ENCODE peak calls at places on chromosomes 4 and X, in four cellular contexts. One of them, this sample, is unnamed.

GRCh38 chr4:107380836-107381438 is 339.1 kb downstream of the PAPSS1 start:
- DNase-seq in neural crest cell: no peak
- DNase-seq in body of pancreas: no peak
- DNase-seq in caudate nucleus: no peak
- DNase-seq in this sample: no peak

GRCh38 chr4:33407496-33407895 is 2687.3 kb downstream of the PCDH7 start:
- DNase-seq in neural crest cell: no peak
- DNase-seq in body of pancreas: no peak
- DNase-seq in caudate nucleus: no peak
- DNase-seq in this sample: no peak

GRCh38 chr4:177938226-177938625 is 496.0 kb upstream of the AGA start:
- DNase-seq in neural crest cell: no peak
- DNase-seq in body of pancreas: no peak
- DNase-seq in caudate nucleus: no peak
- DNase-seq in this sample: peak

GRCh38 chr4:76984788-76985211 is 35.2 kb downstream of the SEPTIN11 start:
- DNase-seq in neural crest cell: no peak
- DNase-seq in body of pancreas: peak
- DNase-seq in caudate nucleus: no peak
- DNase-seq in this sample: peak

GRCh38 chr4:6267573-6267972 is 2.1 kb upstream of the WFS1 start:
- DNase-seq in neural crest cell: no peak
- DNase-seq in body of pancreas: no peak
- DNase-seq in caudate nucleus: no peak
- DNase-seq in this sample: no peak

GRCh38 chr4:26885912-26886274 is 25.3 kb downstream of the STIM2 start:
- DNase-seq in neural crest cell: no peak
- DNase-seq in body of pancreas: peak
- DNase-seq in caudate nucleus: no peak
- DNase-seq in this sample: no peak

GRCh38 chrX:133881893-133882292 is 103.5 kb downstream of the GPC3 start:
- DNase-seq in neural crest cell: no peak
- DNase-seq in body of pancreas: no peak
- DNase-seq in caudate nucleus: no peak
- DNase-seq in this sample: no peak

GRCh38 chrX:24412637-24413363 is 52.3 kb upstream of the PDK3 start:
- DNase-seq in neural crest cell: no peak
- DNase-seq in body of pancreas: no peak
- DNase-seq in caudate nucleus: no peak
- DNase-seq in this sample: no peak

GRCh38 chr4:146407669-146408084 is 114.1 kb downstream of the SLC10A7 start:
- DNase-seq in neural crest cell: no peak
- DNase-seq in body of pancreas: no peak
- DNase-seq in caudate nucleus: no peak
- DNase-seq in this sample: no peak

GRCh38 chrX:153886915-153887314 is 942 bp upstream of the L1CAM start:
- DNase-seq in neural crest cell: no peak
- DNase-seq in body of pancreas: no peak
- DNase-seq in caudate nucleus: no peak
- DNase-seq in this sample: no peak

GRCh38 chr4:181745933-181746627 is 497.1 kb upstream of the TENM3 start:
- DNase-seq in neural crest cell: no peak
- DNase-seq in body of pancreas: no peak
- DNase-seq in caudate nucleus: no peak
- DNase-seq in this sample: no peak

GRCh38 chrX:49276671-49277519 is 7.3 kb downstream of the PPP1R3F start:
- DNase-seq in neural crest cell: no peak
- DNase-seq in body of pancreas: peak
- DNase-seq in caudate nucleus: no peak
- DNase-seq in this sample: no peak

GRCh38 chr4:149897784-149898183 is 82.1 kb upstream of the IQCM start:
- DNase-seq in neural crest cell: no peak
- DNase-seq in body of pancreas: no peak
- DNase-seq in caudate nucleus: no peak
- DNase-seq in this sample: no peak

GRCh38 chrX:129613596-129613995 is 41.2 kb downstream of the APLN start:
- DNase-seq in neural crest cell: no peak
- DNase-seq in body of pancreas: no peak
- DNase-seq in caudate nucleus: no peak
- DNase-seq in this sample: no peak

GRCh38 chrX:130110379-130111219 is at the start of gene ELF4:
- DNase-seq in neural crest cell: no peak
- DNase-seq in body of pancreas: peak
- DNase-seq in caudate nucleus: peak
- DNase-seq in this sample: no peak

GRCh38 chr4:768995-769394 is 56.9 kb downstream of the CPLX1 start:
- DNase-seq in neural crest cell: no peak
- DNase-seq in body of pancreas: no peak
- DNase-seq in caudate nucleus: peak
- DNase-seq in this sample: no peak

GRCh38 chr4:106569151-106570029 is 200.8 kb upstream of the GIMD1 start:
- DNase-seq in neural crest cell: no peak
- DNase-seq in body of pancreas: no peak
- DNase-seq in caudate nucleus: no peak
- DNase-seq in this sample: no peak

GRCh38 chr4:164304861-164305260 is 449.1 kb upstream of the SMIM31 start:
- DNase-seq in neural crest cell: no peak
- DNase-seq in body of pancreas: no peak
- DNase-seq in caudate nucleus: no peak
- DNase-seq in this sample: no peak

GRCh38 chrX:3176439-3176820 is 135.2 kb downstream of the ARSF start:
- DNase-seq in neural crest cell: no peak
- DNase-seq in body of pancreas: no peak
- DNase-seq in caudate nucleus: no peak
- DNase-seq in this sample: no peak

GRCh38 chr4:16269742-16270522 is 43.7 kb upstream of the TAPT1 start:
- DNase-seq in neural crest cell: no peak
- DNase-seq in body of pancreas: peak
- DNase-seq in caudate nucleus: no peak
- DNase-seq in this sample: no peak

GRCh38 chrX:12700745-12701144 is 90.5 kb upstream of the PRPS2 start:
- DNase-seq in neural crest cell: no peak
- DNase-seq in body of pancreas: peak
- DNase-seq in caudate nucleus: no peak
- DNase-seq in this sample: no peak

GRCh38 chr4:88747351-88747750 is 49.7 kb upstream of the NAP1L5 start:
- DNase-seq in neural crest cell: no peak
- DNase-seq in body of pancreas: no peak
- DNase-seq in caudate nucleus: no peak
- DNase-seq in this sample: no peak